ENCODE peak calls at places on chromosomes 13 and 19, in four cellular contexts. T is stimulated activated CD4-positive, alpha-beta T cell treated with anti-CD3 and anti-CD28 coated beads, Interleukin-4, amount 100 ng/mL, for 4 hours; R is neural crest cell; N is AG09309. Q is an unnamed sample.
A peak's percentile ranks its signal among the peaks of the same experiment; 100 is the strongest.

GRCh38 chr13:91482427-91482826 is 84.0 kb downstream of the GPC5 start:
- DNase-seq in T (no peak), N (no peak), R (no peak), Q (no peak)

GRCh38 chr13:41496420-41497234 is 39.3 kb downstream of the RGCC start:
- DNase-seq in N (no peak), T (no peak), R (no peak), Q (no peak)

GRCh38 chr19:51327066-51327985 is 14.6 kb downstream of the VSIG10L start:
- DNase-seq in T (peak; percentile 27), N (no peak), R (no peak), Q (no peak)

GRCh38 chr13:41398494-41399190 is 58.7 kb upstream of the RGCC start:
- DNase-seq in R (no peak), N (no peak), T (no peak), Q (no peak)

GRCh38 chr19:31908486-31909255 is 436.7 kb upstream of the ZNF507 start:
- DNase-seq in R (no peak), N (no peak), T (no peak), Q (no peak)

GRCh38 chr19:29860492-29860891 is 48.7 kb downstream of the CCNE1 start:
- DNase-seq in T (no peak), R (no peak), N (no peak), Q (no peak)

GRCh38 chr19:11138659-11139526 is 16.7 kb downstream of the SPC24 start:
- DNase-seq in R (no peak), N (peak; percentile 45), T (no peak), Q (peak; percentile 84)

GRCh38 chr13:49690133-49690989 is 925 bp downstream of the EBPL start:
- DNase-seq in T (no peak), N (no peak), R (no peak), Q (no peak)

GRCh38 chr19:5111051-5111450 is 142.1 kb downstream of the KDM4B start:
- DNase-seq in N (no peak), T (no peak), R (no peak), Q (no peak)

GRCh38 chr13:112722433-112723250 is 32.8 kb downstream of the ATP11A start:
- DNase-seq in R (no peak), T (no peak), N (peak; percentile 72), Q (peak; percentile 50)

GRCh38 chr19:16739546-16739945 is 19.9 kb downstream of the NWD1 start:
- DNase-seq in N (no peak), T (no peak), R (no peak), Q (no peak)

GRCh38 chr13:46797468-46798237 is 692 bp upstream of the ESD start:
- DNase-seq in R (no peak), T (no peak), N (no peak), Q (no peak)

GRCh38 chr19:10503002-10503789 is at the start of gene KEAP1:
- DNase-seq in R (peak; percentile 41), T (peak; percentile 33), N (no peak), Q (peak; percentile 73)

GRCh38 chr19:13172335-13173128 is 22.3 kb downstream of the IER2 start:
- DNase-seq in T (peak; percentile 84), N (no peak), R (no peak), Q (peak; percentile 86)

GRCh38 chr13:29702912-29703351 is 107.4 kb upstream of the SLC7A1 start:
- DNase-seq in N (peak; percentile 94), R (peak; percentile 14), T (no peak), Q (peak; percentile 66)